ENCODE peak calls at places on chromosomes 13 and 19, in five cellular contexts. One of them, this sample, is unnamed.

GRCh38 chr13:36673838-36674326 is at the start of gene SERTM1:
- DNase-seq in GM23248: peak
- DNase-seq in transverse colon: no peak
- DNase-seq in HFF-Myc: no peak
- DNase-seq in astrocyte of the spinal cord: peak
- DNase-seq in this sample: peak

GRCh38 chr13:100611678-100612492 is 23.3 kb upstream of the GGACT start:
- DNase-seq in GM23248: no peak
- DNase-seq in transverse colon: no peak
- DNase-seq in HFF-Myc: no peak
- DNase-seq in astrocyte of the spinal cord: peak
- DNase-seq in this sample: no peak

GRCh38 chr13:113207890-113208423 is 512 bp downstream of the PCID2 start:
- DNase-seq in GM23248: peak
- DNase-seq in transverse colon: peak
- DNase-seq in HFF-Myc: no peak
- DNase-seq in astrocyte of the spinal cord: peak
- DNase-seq in this sample: peak

GRCh38 chr13:25059943-25060342 is 36.0 kb upstream of the PABPC3 start:
- DNase-seq in GM23248: no peak
- DNase-seq in transverse colon: no peak
- DNase-seq in HFF-Myc: no peak
- DNase-seq in astrocyte of the spinal cord: no peak
- DNase-seq in this sample: no peak

GRCh38 chr19:54183431-54183830 is 5.9 kb downstream of the MBOAT7 start:
- DNase-seq in GM23248: no peak
- DNase-seq in transverse colon: no peak
- DNase-seq in HFF-Myc: no peak
- DNase-seq in astrocyte of the spinal cord: no peak
- DNase-seq in this sample: no peak

GRCh38 chr13:106619688-106620555 is 52.0 kb upstream of the ARGLU1 start:
- DNase-seq in GM23248: peak
- DNase-seq in transverse colon: peak
- DNase-seq in HFF-Myc: peak
- DNase-seq in astrocyte of the spinal cord: peak
- DNase-seq in this sample: peak

GRCh38 chr19:40716031-40716654 is 543 bp downstream of the COQ8B start:
- DNase-seq in GM23248: peak
- DNase-seq in transverse colon: no peak
- DNase-seq in HFF-Myc: peak
- DNase-seq in astrocyte of the spinal cord: no peak
- DNase-seq in this sample: no peak

GRCh38 chr13:45749026-45749759 is 47.1 kb downstream of the CBY2 start:
- DNase-seq in GM23248: no peak
- DNase-seq in transverse colon: no peak
- DNase-seq in HFF-Myc: no peak
- DNase-seq in astrocyte of the spinal cord: no peak
- DNase-seq in this sample: no peak

GRCh38 chr19:3125900-3126524 is 9.8 kb upstream of the GNA15 start:
- DNase-seq in GM23248: peak
- DNase-seq in transverse colon: peak
- DNase-seq in HFF-Myc: no peak
- DNase-seq in astrocyte of the spinal cord: no peak
- DNase-seq in this sample: peak

GRCh38 chr19:3670796-3671679 is 29.2 kb downstream of the PIP5K1C start:
- DNase-seq in GM23248: peak
- DNase-seq in transverse colon: peak
- DNase-seq in HFF-Myc: no peak
- DNase-seq in astrocyte of the spinal cord: peak
- DNase-seq in this sample: peak

GRCh38 chr13:44050450-44051063 is 170.9 kb downstream of the LACC1 start:
- DNase-seq in GM23248: peak
- DNase-seq in transverse colon: no peak
- DNase-seq in HFF-Myc: no peak
- DNase-seq in astrocyte of the spinal cord: peak
- DNase-seq in this sample: peak

GRCh38 chr13:40206241-40207109 is 460.0 kb downstream of the FOXO1 start:
- DNase-seq in GM23248: peak
- DNase-seq in transverse colon: no peak
- DNase-seq in HFF-Myc: no peak
- DNase-seq in astrocyte of the spinal cord: no peak
- DNase-seq in this sample: peak

GRCh38 chr13:104635879-104636278 is 1569.7 kb upstream of the SLC10A2 start:
- DNase-seq in GM23248: no peak
- DNase-seq in transverse colon: no peak
- DNase-seq in HFF-Myc: no peak
- DNase-seq in astrocyte of the spinal cord: no peak
- DNase-seq in this sample: no peak

GRCh38 chr19:56141416-56141992 is 417 bp downstream of the ZNF444 start:
- DNase-seq in GM23248: peak
- DNase-seq in transverse colon: peak
- DNase-seq in HFF-Myc: no peak
- DNase-seq in astrocyte of the spinal cord: no peak
- DNase-seq in this sample: no peak

GRCh38 chr13:102839462-102839861 is 6.4 kb upstream of the ERCC5 start:
- DNase-seq in GM23248: peak
- DNase-seq in transverse colon: no peak
- DNase-seq in HFF-Myc: no peak
- DNase-seq in astrocyte of the spinal cord: no peak
- DNase-seq in this sample: peak

GRCh38 chr13:106173346-106173745 is 362.1 kb downstream of the EFNB2 start:
- DNase-seq in GM23248: no peak
- DNase-seq in transverse colon: no peak
- DNase-seq in HFF-Myc: no peak
- DNase-seq in astrocyte of the spinal cord: no peak
- DNase-seq in this sample: no peak

GRCh38 chr19:53507523-53508442 is 30.2 kb upstream of the ZNF331 start:
- DNase-seq in GM23248: no peak
- DNase-seq in transverse colon: no peak
- DNase-seq in HFF-Myc: no peak
- DNase-seq in astrocyte of the spinal cord: no peak
- DNase-seq in this sample: no peak

GRCh38 chr13:25300861-25301346 is 521 bp upstream of the NUP58 start:
- DNase-seq in GM23248: no peak
- DNase-seq in transverse colon: peak
- DNase-seq in HFF-Myc: no peak
- DNase-seq in astrocyte of the spinal cord: no peak
- DNase-seq in this sample: peak

GRCh38 chr13:113138792-113139551 is 16.4 kb downstream of the F10 start:
- DNase-seq in GM23248: no peak
- DNase-seq in transverse colon: no peak
- DNase-seq in HFF-Myc: no peak
- DNase-seq in astrocyte of the spinal cord: no peak
- DNase-seq in this sample: no peak

GRCh38 chr13:113275387-113275786 is 21.7 kb upstream of the LAMP1 start:
- DNase-seq in GM23248: peak
- DNase-seq in transverse colon: peak
- DNase-seq in HFF-Myc: peak
- DNase-seq in astrocyte of the spinal cord: peak
- DNase-seq in this sample: peak

GRCh38 chr13:97222934-97223710 is 989 bp downstream of the MBNL2 start:
- DNase-seq in GM23248: peak
- DNase-seq in transverse colon: no peak
- DNase-seq in HFF-Myc: no peak
- DNase-seq in astrocyte of the spinal cord: no peak
- DNase-seq in this sample: no peak

GRCh38 chr19:38388310-38389100 is at the start of gene SPRED3:
- DNase-seq in GM23248: peak
- DNase-seq in transverse colon: no peak
- DNase-seq in HFF-Myc: no peak
- DNase-seq in astrocyte of the spinal cord: no peak
- DNase-seq in this sample: no peak

GRCh38 chr19:12786149-12786870 is 5.0 kb upstream of the JUNB start:
- DNase-seq in GM23248: no peak
- DNase-seq in transverse colon: peak
- DNase-seq in HFF-Myc: no peak
- DNase-seq in astrocyte of the spinal cord: no peak
- DNase-seq in this sample: no peak

GRCh38 chr19:12786950-12787349 is 4.3 kb upstream of the JUNB start:
- DNase-seq in GM23248: no peak
- DNase-seq in transverse colon: no peak
- DNase-seq in HFF-Myc: no peak
- DNase-seq in astrocyte of the spinal cord: no peak
- DNase-seq in this sample: no peak

GRCh38 chr19:12784871-12785430 is 6.3 kb upstream of the JUNB start:
- DNase-seq in GM23248: peak
- DNase-seq in transverse colon: no peak
- DNase-seq in HFF-Myc: no peak
- DNase-seq in astrocyte of the spinal cord: peak
- DNase-seq in this sample: no peak

GRCh38 chr19:12784394-12784870 is 6.9 kb upstream of the JUNB start:
- DNase-seq in GM23248: peak
- DNase-seq in transverse colon: no peak
- DNase-seq in HFF-Myc: no peak
- DNase-seq in astrocyte of the spinal cord: no peak
- DNase-seq in this sample: no peak

DNA sequence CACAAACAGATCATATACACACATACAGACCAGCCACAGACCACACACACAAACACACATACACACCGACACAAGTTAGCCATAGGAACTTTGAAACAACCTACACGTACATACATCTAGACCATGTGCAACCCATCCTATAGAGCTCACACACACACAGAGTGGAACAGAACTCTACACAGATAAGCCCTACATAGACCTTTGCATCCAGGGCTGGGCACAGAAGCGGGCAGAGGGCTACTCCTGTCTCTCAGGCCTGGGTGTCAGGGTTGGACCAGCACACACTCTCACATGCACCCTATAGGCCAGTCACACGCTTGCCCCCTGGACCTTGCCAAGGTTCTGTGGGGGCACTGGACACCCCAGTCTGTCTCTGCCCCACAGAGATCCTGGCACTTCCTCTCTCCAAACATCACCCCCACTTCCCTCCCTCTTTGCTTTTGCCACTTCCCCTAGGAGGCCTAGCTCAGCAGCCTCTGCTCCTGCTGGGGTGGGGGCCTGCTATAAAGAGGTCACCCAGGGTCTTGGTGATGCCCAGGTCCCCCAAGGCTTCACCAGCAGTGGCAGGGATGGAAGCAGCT is 5.8 kb upstream of the JUNB start:
- DNase-seq in GM23248: peak
- DNase-seq in transverse colon: peak
- DNase-seq in HFF-Myc: no peak
- DNase-seq in astrocyte of the spinal cord: no peak
- DNase-seq in this sample: no peak
- H3K4me3 ChIP-seq in GM23248: no peak
- H3K4me3 ChIP-seq in transverse colon: no peak
- H3K4me3 ChIP-seq in HFF-Myc: no peak
- H3K4me3 ChIP-seq in astrocyte of the spinal cord: no peak
- H3K4me3 ChIP-seq in this sample: no peak

DNA sequence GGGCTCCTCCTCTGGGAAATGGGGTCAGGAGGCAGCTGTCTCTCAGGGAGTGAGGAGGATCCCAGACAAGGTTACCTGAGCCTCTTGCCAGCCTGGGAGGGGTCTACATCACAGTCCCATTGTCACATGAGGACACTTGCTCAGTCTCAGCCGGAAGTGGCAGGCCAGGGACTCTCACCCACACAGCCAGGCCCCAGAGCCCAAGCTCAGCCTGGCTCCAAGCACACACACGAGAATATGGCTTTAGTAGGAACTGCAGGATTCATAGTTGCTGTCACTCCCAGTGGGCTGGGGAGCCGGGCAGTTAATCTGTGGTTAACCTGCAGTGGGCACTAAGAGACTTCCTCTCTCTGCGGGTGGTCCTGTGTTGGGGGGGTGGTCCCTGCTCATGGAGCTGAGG is 15.8 kb upstream of the RELB start:
- DNase-seq in GM23248: no peak
- DNase-seq in transverse colon: no peak
- DNase-seq in HFF-Myc: no peak
- DNase-seq in astrocyte of the spinal cord: no peak
- DNase-seq in this sample: no peak
- H3K4me3 ChIP-seq in GM23248: no peak
- H3K4me3 ChIP-seq in transverse colon: no peak
- H3K4me3 ChIP-seq in HFF-Myc: no peak
- H3K4me3 ChIP-seq in astrocyte of the spinal cord: no peak
- H3K4me3 ChIP-seq in this sample: no peak

DNA sequence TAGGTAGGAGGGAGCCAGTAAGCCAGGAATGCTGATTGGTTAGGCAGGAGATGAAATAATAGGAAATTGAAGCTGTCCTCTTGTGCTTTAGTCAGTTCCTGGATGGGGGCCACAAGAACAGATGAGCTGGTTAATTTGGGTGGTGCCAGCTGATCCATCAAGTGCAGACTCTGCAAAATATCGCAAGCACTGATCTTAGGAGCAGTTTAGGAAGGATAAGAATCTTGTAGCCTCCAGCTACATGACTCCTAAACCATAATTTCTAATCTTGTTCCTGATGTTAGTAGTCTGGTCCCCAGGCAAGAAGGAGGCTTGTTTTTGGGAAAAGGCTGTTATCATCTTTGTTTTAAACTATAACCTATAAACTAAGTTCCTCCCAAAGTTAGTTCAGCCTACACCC is 117.9 kb upstream of the GPR12 start:
- DNase-seq in GM23248: no peak
- DNase-seq in transverse colon: no peak
- DNase-seq in HFF-Myc: no peak
- DNase-seq in astrocyte of the spinal cord: no peak
- DNase-seq in this sample: no peak
- H3K4me3 ChIP-seq in GM23248: no peak
- H3K4me3 ChIP-seq in transverse colon: no peak
- H3K4me3 ChIP-seq in HFF-Myc: no peak
- H3K4me3 ChIP-seq in astrocyte of the spinal cord: no peak
- H3K4me3 ChIP-seq in this sample: no peak

GRCh38 chr19:5838437-5839311 is 828 bp downstream of the FUT6 start:
- DNase-seq in GM23248: no peak
- DNase-seq in transverse colon: peak
- DNase-seq in HFF-Myc: no peak
- DNase-seq in astrocyte of the spinal cord: no peak
- DNase-seq in this sample: no peak

GRCh38 chr19:5832527-5833216 is 6.8 kb downstream of the FUT6 start:
- DNase-seq in GM23248: no peak
- DNase-seq in transverse colon: no peak
- DNase-seq in HFF-Myc: no peak
- DNase-seq in astrocyte of the spinal cord: no peak
- DNase-seq in this sample: no peak

GRCh38 chr19:5843295-5843927 is 3.9 kb upstream of the FUT6 start:
- DNase-seq in GM23248: no peak
- DNase-seq in transverse colon: no peak
- DNase-seq in HFF-Myc: no peak
- DNase-seq in astrocyte of the spinal cord: no peak
- DNase-seq in this sample: no peak

GRCh38 chr19:5839312-5840017 is at the start of gene FUT6:
- DNase-seq in GM23248: no peak
- DNase-seq in transverse colon: peak
- DNase-seq in HFF-Myc: no peak
- DNase-seq in astrocyte of the spinal cord: no peak
- DNase-seq in this sample: no peak

DNA sequence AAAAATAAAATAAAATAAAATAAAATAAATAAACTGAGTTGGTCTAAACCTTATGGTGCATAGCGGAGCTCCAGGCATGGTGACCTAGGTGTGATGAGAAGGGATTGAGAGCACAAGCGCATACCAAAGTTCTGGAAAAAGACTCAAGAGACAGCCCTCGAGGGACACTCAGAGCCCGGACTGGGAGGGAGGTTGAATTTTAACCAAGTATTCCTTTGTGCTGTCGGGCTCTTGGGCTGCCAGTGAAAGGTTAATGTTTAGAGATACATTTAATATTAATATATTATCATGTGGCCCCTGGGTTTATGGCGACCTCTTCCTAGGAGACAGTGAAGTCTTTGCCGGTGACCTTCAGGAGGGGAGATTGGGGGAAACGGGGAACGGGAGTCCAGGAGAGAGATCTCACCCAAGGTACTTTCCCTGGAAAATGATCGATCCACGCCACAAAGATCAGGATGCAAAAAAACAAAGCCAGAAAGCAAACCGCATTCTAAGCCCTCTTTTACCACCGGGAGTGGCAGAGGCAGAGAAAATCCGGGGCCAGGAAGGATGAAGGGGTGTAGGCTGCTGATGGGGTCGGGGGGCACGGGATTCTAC is 1.6 kb downstream of the FUT6 start:
- DNase-seq in GM23248: no peak
- DNase-seq in transverse colon: no peak
- DNase-seq in HFF-Myc: no peak
- DNase-seq in astrocyte of the spinal cord: no peak
- DNase-seq in this sample: no peak
- H3K4me3 ChIP-seq in GM23248: no peak
- H3K4me3 ChIP-seq in transverse colon: peak
- H3K4me3 ChIP-seq in HFF-Myc: no peak
- H3K4me3 ChIP-seq in astrocyte of the spinal cord: no peak
- H3K4me3 ChIP-seq in this sample: no peak

This sample was measured in fibroblast of pulmonary artery.